ENCODE peak calls at places on chromosomes 12 and 14, in six cellular contexts. One of them, this sample, is unnamed.

GRCh38 chr14:99037777-99038176 is 234.2 kb downstream of the BCL11B start:
- DNase-seq in lung: no peak
- DNase-seq in mucosa of descending colon: no peak
- DNase-seq in progenitor cell of endocrine pancreas: no peak
- DNase-seq in pancreas: no peak
- DNase-seq in upper lobe of right lung: no peak
- DNase-seq in this sample: no peak

GRCh38 chr12:75389061-75389460 is 1.8 kb upstream of the GLIPR1L2 start:
- DNase-seq in upper lobe of right lung: no peak
- DNase-seq in mucosa of descending colon: no peak
- DNase-seq in progenitor cell of endocrine pancreas: no peak
- DNase-seq in lung: no peak
- DNase-seq in pancreas: no peak
- DNase-seq in this sample: no peak

GRCh38 chr12:38138225-38139221 is 178.1 kb upstream of the ALG10B start:
- DNase-seq in progenitor cell of endocrine pancreas: no peak
- DNase-seq in mucosa of descending colon: peak
- DNase-seq in upper lobe of right lung: peak
- DNase-seq in pancreas: peak
- DNase-seq in lung: peak
- DNase-seq in this sample: peak

GRCh38 chr12:132342322-132342721 is 12.9 kb upstream of the GALNT9 start:
- DNase-seq in mucosa of descending colon: no peak
- DNase-seq in upper lobe of right lung: no peak
- DNase-seq in progenitor cell of endocrine pancreas: no peak
- DNase-seq in lung: no peak
- DNase-seq in pancreas: no peak
- DNase-seq in this sample: no peak

GRCh38 chr12:128337456-128338160 is 70.6 kb downstream of the TMEM132C start:
- DNase-seq in lung: no peak
- DNase-seq in mucosa of descending colon: no peak
- DNase-seq in upper lobe of right lung: no peak
- DNase-seq in progenitor cell of endocrine pancreas: no peak
- DNase-seq in pancreas: no peak
- DNase-seq in this sample: no peak

GRCh38 chr14:29548948-29549370 is 378.7 kb downstream of the PRKD1 start:
- DNase-seq in mucosa of descending colon: no peak
- DNase-seq in lung: no peak
- DNase-seq in pancreas: no peak
- DNase-seq in upper lobe of right lung: no peak
- DNase-seq in progenitor cell of endocrine pancreas: no peak
- DNase-seq in this sample: no peak

GRCh38 chr14:54535126-54535525 is 25.4 kb downstream of the CGRRF1 start:
- DNase-seq in lung: no peak
- DNase-seq in mucosa of descending colon: no peak
- DNase-seq in pancreas: no peak
- DNase-seq in progenitor cell of endocrine pancreas: no peak
- DNase-seq in upper lobe of right lung: no peak
- DNase-seq in this sample: no peak

GRCh38 chr12:120352117-120352516 is 16.8 kb downstream of the MSI1 start:
- DNase-seq in mucosa of descending colon: no peak
- DNase-seq in upper lobe of right lung: no peak
- DNase-seq in pancreas: peak
- DNase-seq in lung: no peak
- DNase-seq in progenitor cell of endocrine pancreas: no peak
- DNase-seq in this sample: no peak

GRCh38 chr14:64388533-64389243 is 535 bp downstream of the MTHFD1 start:
- DNase-seq in mucosa of descending colon: no peak
- DNase-seq in pancreas: peak
- DNase-seq in lung: no peak
- DNase-seq in upper lobe of right lung: peak
- DNase-seq in progenitor cell of endocrine pancreas: peak
- DNase-seq in this sample: no peak

GRCh38 chr12:40310201-40310600 is 85.4 kb downstream of the LRRK2 start:
- DNase-seq in mucosa of descending colon: no peak
- DNase-seq in pancreas: no peak
- DNase-seq in upper lobe of right lung: no peak
- DNase-seq in progenitor cell of endocrine pancreas: no peak
- DNase-seq in lung: no peak
- DNase-seq in this sample: no peak

GRCh38 chr12:88998421-88998820 is 353.9 kb downstream of the DUSP6 start:
- DNase-seq in mucosa of descending colon: no peak
- DNase-seq in lung: no peak
- DNase-seq in pancreas: no peak
- DNase-seq in upper lobe of right lung: no peak
- DNase-seq in progenitor cell of endocrine pancreas: no peak
- DNase-seq in this sample: no peak

GRCh38 chr14:91067186-91067585 is 6.7 kb upstream of the RPS6KA5 start:
- DNase-seq in upper lobe of right lung: no peak
- DNase-seq in progenitor cell of endocrine pancreas: no peak
- DNase-seq in lung: no peak
- DNase-seq in mucosa of descending colon: no peak
- DNase-seq in pancreas: no peak
- DNase-seq in this sample: no peak

GRCh38 chr14:99972748-99973466 is 92.3 kb upstream of the EVL start:
- DNase-seq in upper lobe of right lung: no peak
- DNase-seq in pancreas: no peak
- DNase-seq in progenitor cell of endocrine pancreas: no peak
- DNase-seq in lung: no peak
- DNase-seq in mucosa of descending colon: no peak
- DNase-seq in this sample: no peak

DNA sequence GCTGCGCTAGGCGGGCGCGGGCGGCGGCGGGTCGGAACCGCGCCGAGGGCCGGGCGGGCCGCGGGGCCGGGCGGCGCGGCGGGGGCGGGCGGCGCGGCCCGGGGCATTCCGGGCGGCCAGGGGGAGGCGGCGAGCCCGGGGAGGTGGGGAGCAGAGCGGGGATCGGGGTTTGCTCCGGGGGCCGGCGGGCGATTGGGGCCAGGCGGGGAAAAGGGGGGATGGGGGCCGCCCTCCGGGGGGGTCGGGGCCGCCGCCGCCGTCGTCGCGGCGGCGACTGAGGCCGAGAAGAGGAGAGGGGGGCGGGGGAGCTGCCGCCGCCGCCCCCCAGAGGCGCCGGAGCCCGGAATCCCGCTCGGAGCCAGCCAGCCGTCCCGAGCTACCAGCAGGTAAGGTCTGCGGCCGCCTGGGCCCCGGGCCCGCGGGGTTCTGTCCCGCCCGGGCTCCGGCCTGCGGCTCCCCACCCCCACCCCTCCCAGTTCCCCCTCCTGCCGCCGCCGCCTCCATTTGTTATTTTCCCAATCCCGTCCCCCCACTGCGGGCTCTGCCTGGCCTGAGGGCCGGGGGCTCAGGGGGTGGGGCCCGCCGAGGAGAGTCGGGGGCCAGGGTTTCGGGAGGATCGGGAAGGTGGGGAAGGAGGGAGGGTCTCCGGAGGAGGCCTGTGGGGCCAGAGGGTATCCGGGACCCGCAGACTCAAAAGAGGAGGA is 392 bp downstream of the ATN1 start:
- DNase-seq in mucosa of descending colon: no peak
- DNase-seq in progenitor cell of endocrine pancreas: no peak
- DNase-seq in pancreas: peak
- DNase-seq in lung: no peak
- DNase-seq in upper lobe of right lung: peak
- DNase-seq in this sample: peak
- TF ChIP-seq CTCF in mucosa of descending colon: no peak
- TF ChIP-seq CTCF in progenitor cell of endocrine pancreas: no peak
- TF ChIP-seq CTCF in pancreas: no peak
- TF ChIP-seq CTCF in lung: no peak
- TF ChIP-seq CTCF in upper lobe of right lung: no peak
- TF ChIP-seq CTCF in this sample: no peak

GRCh38 chr12:105775351-105775750 is 363.4 kb downstream of the NUAK1 start:
- DNase-seq in pancreas: no peak
- DNase-seq in mucosa of descending colon: no peak
- DNase-seq in upper lobe of right lung: no peak
- DNase-seq in progenitor cell of endocrine pancreas: no peak
- DNase-seq in lung: no peak
- DNase-seq in this sample: no peak
- TF ChIP-seq CTCF in pancreas: no peak
- TF ChIP-seq CTCF in mucosa of descending colon: no peak
- TF ChIP-seq CTCF in upper lobe of right lung: peak
- TF ChIP-seq CTCF in progenitor cell of endocrine pancreas: no peak
- TF ChIP-seq CTCF in lung: no peak
- TF ChIP-seq CTCF in this sample: no peak

DNA sequence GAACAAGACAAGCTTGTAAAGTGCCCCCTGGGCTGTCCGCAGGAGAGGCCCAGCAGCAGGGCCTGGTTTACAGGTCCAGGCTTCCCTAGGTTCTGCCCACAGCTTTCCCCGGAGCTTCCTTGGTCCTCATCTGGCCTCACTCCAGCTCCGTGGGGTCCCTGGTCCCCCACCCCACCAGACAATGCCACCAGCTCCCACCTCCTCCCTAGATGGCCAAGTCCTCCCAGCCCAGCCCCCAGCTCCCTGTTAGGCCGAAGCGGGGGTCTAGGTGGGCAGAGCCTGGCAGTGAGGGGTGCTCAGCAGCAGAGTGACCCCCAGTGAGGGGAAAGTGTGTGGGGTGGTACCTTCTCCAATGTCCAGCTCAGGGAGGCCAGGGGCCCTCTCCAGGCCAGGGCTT is 9.0 kb downstream of the ARL6IP4 start:
- DNase-seq in pancreas: peak
- DNase-seq in upper lobe of right lung: no peak
- DNase-seq in progenitor cell of endocrine pancreas: no peak
- DNase-seq in lung: no peak
- DNase-seq in mucosa of descending colon: no peak
- DNase-seq in this sample: no peak
- TF ChIP-seq CTCF in pancreas: no peak
- TF ChIP-seq CTCF in upper lobe of right lung: no peak
- TF ChIP-seq CTCF in progenitor cell of endocrine pancreas: no peak
- TF ChIP-seq CTCF in lung: no peak
- TF ChIP-seq CTCF in mucosa of descending colon: no peak
- TF ChIP-seq CTCF in this sample: no peak

DNA sequence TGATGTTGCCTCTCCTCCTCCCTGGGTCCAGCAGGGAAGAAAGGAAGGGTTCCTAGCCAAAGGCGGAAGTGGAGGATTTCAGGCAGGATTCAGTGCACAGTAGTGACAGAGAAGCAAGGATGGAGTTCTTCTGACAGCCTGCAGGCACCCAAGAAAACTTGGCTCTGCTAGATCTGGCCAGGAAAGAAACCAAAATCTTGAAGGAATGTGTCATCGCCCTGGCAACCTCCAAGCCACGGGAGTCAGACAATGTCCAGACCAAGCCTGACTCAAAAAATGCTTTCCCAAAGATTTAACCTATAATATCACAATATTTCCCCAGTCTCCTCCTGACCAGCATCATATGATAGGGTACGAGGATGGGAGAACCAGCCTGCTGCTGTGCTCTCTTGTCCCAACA is 22.8 kb upstream of the DHRS4 start:
- DNase-seq in pancreas: no peak
- DNase-seq in progenitor cell of endocrine pancreas: no peak
- DNase-seq in upper lobe of right lung: no peak
- DNase-seq in lung: no peak
- DNase-seq in mucosa of descending colon: no peak
- DNase-seq in this sample: peak
- TF ChIP-seq CTCF in pancreas: no peak
- TF ChIP-seq CTCF in progenitor cell of endocrine pancreas: no peak
- TF ChIP-seq CTCF in upper lobe of right lung: no peak
- TF ChIP-seq CTCF in lung: no peak
- TF ChIP-seq CTCF in mucosa of descending colon: no peak
- TF ChIP-seq CTCF in this sample: no peak

GRCh38 chr12:18424857-18425256 is 163.5 kb downstream of the PIK3C2G start:
- DNase-seq in mucosa of descending colon: no peak
- DNase-seq in progenitor cell of endocrine pancreas: no peak
- DNase-seq in pancreas: no peak
- DNase-seq in upper lobe of right lung: no peak
- DNase-seq in lung: no peak
- DNase-seq in this sample: no peak
- TF ChIP-seq CTCF in mucosa of descending colon: no peak
- TF ChIP-seq CTCF in progenitor cell of endocrine pancreas: no peak
- TF ChIP-seq CTCF in pancreas: no peak
- TF ChIP-seq CTCF in upper lobe of right lung: no peak
- TF ChIP-seq CTCF in lung: no peak
- TF ChIP-seq CTCF in this sample: no peak

GRCh38 chr12:4027412-4027811 is 154.2 kb upstream of the PARP11 start:
- DNase-seq in mucosa of descending colon: no peak
- DNase-seq in upper lobe of right lung: no peak
- DNase-seq in lung: no peak
- DNase-seq in progenitor cell of endocrine pancreas: no peak
- DNase-seq in pancreas: no peak
- DNase-seq in this sample: no peak

GRCh38 chr12:4032906-4033628 is 159.9 kb upstream of the PARP11 start:
- DNase-seq in upper lobe of right lung: no peak
- DNase-seq in pancreas: no peak
- DNase-seq in progenitor cell of endocrine pancreas: no peak
- DNase-seq in lung: no peak
- DNase-seq in mucosa of descending colon: no peak
- DNase-seq in this sample: no peak

GRCh38 chr12:4034926-4035325 is 161.7 kb upstream of the PARP11 start:
- DNase-seq in pancreas: no peak
- DNase-seq in progenitor cell of endocrine pancreas: no peak
- DNase-seq in mucosa of descending colon: no peak
- DNase-seq in lung: no peak
- DNase-seq in upper lobe of right lung: no peak
- DNase-seq in this sample: no peak

GRCh38 chr12:4031703-4032291 is 158.6 kb upstream of the PARP11 start:
- DNase-seq in upper lobe of right lung: peak
- DNase-seq in pancreas: peak
- DNase-seq in lung: peak
- DNase-seq in progenitor cell of endocrine pancreas: no peak
- DNase-seq in mucosa of descending colon: peak
- DNase-seq in this sample: no peak

DNA sequence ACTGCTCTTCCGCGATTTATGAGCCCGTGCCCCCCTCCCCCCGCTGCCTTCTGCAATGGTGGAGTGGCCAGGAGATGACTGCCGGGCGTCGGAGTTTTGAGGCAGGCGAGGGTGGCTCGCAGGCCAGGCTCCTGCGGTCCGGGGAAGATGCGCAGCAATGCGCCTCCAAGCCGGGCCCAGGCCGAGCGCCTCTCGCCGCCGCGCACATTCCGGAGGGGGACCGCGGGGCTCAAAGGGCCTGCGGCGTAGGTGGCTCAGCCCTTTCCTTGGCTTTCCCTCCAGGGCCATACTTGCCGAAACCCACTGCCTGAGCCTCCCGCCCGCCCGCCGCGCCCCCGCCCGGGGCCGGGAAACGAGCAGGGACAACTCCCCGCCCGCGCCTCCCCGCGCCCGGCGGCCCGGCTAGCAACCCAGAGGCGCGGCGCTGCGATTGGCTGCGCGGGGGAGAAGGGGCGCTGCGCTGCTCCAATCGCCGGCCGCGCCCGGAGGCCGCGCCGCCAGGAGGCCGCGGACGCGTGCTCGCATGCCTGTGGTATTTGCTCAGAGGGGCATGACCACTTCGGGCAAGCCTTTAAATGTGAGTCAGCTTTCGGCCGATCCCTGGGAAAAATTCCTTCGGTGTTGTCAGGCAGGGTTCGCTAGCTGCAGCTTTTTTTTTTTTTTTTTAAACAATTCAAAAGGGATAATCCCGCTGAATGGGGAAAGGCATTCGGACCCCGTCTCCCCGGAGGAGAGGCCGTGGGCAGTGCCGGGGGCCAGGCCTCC is 157.9 kb upstream of the PARP11 start:
- DNase-seq in lung: peak
- DNase-seq in mucosa of descending colon: peak
- DNase-seq in upper lobe of right lung: peak
- DNase-seq in pancreas: peak
- DNase-seq in progenitor cell of endocrine pancreas: peak
- DNase-seq in this sample: peak
- TF ChIP-seq CTCF in lung: no peak
- TF ChIP-seq CTCF in mucosa of descending colon: no peak
- TF ChIP-seq CTCF in upper lobe of right lung: no peak
- TF ChIP-seq CTCF in pancreas: no peak
- TF ChIP-seq CTCF in progenitor cell of endocrine pancreas: no peak
- TF ChIP-seq CTCF in this sample: no peak

This sample was measured in uterus.